ENCODE peak calls at places on chromosomes 12 and 14, in nine cellular contexts. One of them, this sample, is unnamed.
A peak's percentile ranks its signal among the peaks of the same experiment; 100 is the strongest.

GRCh38 chr12:100845095-100845494 is 50.5 kb downstream of the ANO4 start:
- DNase-seq in GM04503: no peak
- DNase-seq in NCI-H82: no peak
- DNase-seq in A172: peak; percentile 49
- DNase-seq in left ventricle myocardium inferior: no peak
- DNase-seq in cardiac muscle cell: no peak
- DNase-seq in H54: no peak
- DNase-seq in T-helper 9 cell: no peak
- DNase-seq in cerebellum: no peak
- DNase-seq in this sample: no peak

GRCh38 chr12:96056646-96057455 is 21.5 kb upstream of the LTA4H start:
- DNase-seq in A172: no peak
- DNase-seq in H54: no peak
- DNase-seq in GM04503: no peak
- DNase-seq in T-helper 9 cell: no peak
- DNase-seq in left ventricle myocardium inferior: no peak
- DNase-seq in cerebellum: no peak
- DNase-seq in NCI-H82: no peak
- DNase-seq in cardiac muscle cell: no peak
- DNase-seq in this sample: no peak

GRCh38 chr14:88045705-88046104 is 40.8 kb downstream of the GPR65 start:
- DNase-seq in GM04503: no peak
- DNase-seq in cerebellum: no peak
- DNase-seq in NCI-H82: no peak
- DNase-seq in cardiac muscle cell: no peak
- DNase-seq in left ventricle myocardium inferior: no peak
- DNase-seq in T-helper 9 cell: no peak
- DNase-seq in H54: no peak
- DNase-seq in A172: no peak
- DNase-seq in this sample: no peak

GRCh38 chr14:91308337-91308736 is 63.8 kb upstream of the GPR68 start:
- DNase-seq in T-helper 9 cell: no peak
- DNase-seq in H54: no peak
- DNase-seq in left ventricle myocardium inferior: no peak
- DNase-seq in cerebellum: no peak
- DNase-seq in NCI-H82: no peak
- DNase-seq in GM04503: no peak
- DNase-seq in A172: no peak
- DNase-seq in cardiac muscle cell: peak; percentile 33
- DNase-seq in this sample: no peak

GRCh38 chr14:23114120-23114458 is 5.0 kb downstream of the CEBPE start:
- DNase-seq in H54: no peak
- DNase-seq in GM04503: no peak
- DNase-seq in cardiac muscle cell: no peak
- DNase-seq in T-helper 9 cell: no peak
- DNase-seq in A172: no peak
- DNase-seq in cerebellum: no peak
- DNase-seq in left ventricle myocardium inferior: no peak
- DNase-seq in NCI-H82: no peak
- DNase-seq in this sample: no peak

GRCh38 chr14:101357559-101358319 is 203.6 kb upstream of the DIO3 start:
- DNase-seq in NCI-H82: no peak
- DNase-seq in H54: no peak
- DNase-seq in cardiac muscle cell: no peak
- DNase-seq in A172: no peak
- DNase-seq in GM04503: no peak
- DNase-seq in left ventricle myocardium inferior: no peak
- DNase-seq in cerebellum: no peak
- DNase-seq in T-helper 9 cell: no peak
- DNase-seq in this sample: no peak

GRCh38 chr12:4580165-4580773 is 18.3 kb downstream of the DYRK4 start:
- DNase-seq in NCI-H82: no peak
- DNase-seq in cardiac muscle cell: no peak
- DNase-seq in A172: no peak
- DNase-seq in GM04503: no peak
- DNase-seq in H54: no peak
- DNase-seq in cerebellum: no peak
- DNase-seq in left ventricle myocardium inferior: no peak
- DNase-seq in T-helper 9 cell: no peak
- DNase-seq in this sample: no peak

GRCh38 chr12:5807538-5808219 is 137.4 kb downstream of the ANO2 start:
- DNase-seq in A172: peak; percentile 13
- DNase-seq in left ventricle myocardium inferior: no peak
- DNase-seq in cardiac muscle cell: no peak
- DNase-seq in cerebellum: no peak
- DNase-seq in NCI-H82: no peak
- DNase-seq in T-helper 9 cell: no peak
- DNase-seq in GM04503: no peak
- DNase-seq in H54: no peak
- DNase-seq in this sample: no peak

GRCh38 chr12:58621126-58621525 is 299.2 kb downstream of the LRIG3 start:
- DNase-seq in H54: no peak
- DNase-seq in cardiac muscle cell: no peak
- DNase-seq in GM04503: no peak
- DNase-seq in NCI-H82: no peak
- DNase-seq in A172: no peak
- DNase-seq in cerebellum: no peak
- DNase-seq in T-helper 9 cell: no peak
- DNase-seq in left ventricle myocardium inferior: no peak
- DNase-seq in this sample: no peak

GRCh38 chr12:54021432-54022013 is 6.7 kb upstream of the HOXC6 start:
- DNase-seq in GM04503: peak; percentile 26
- DNase-seq in cardiac muscle cell: no peak
- DNase-seq in H54: no peak
- DNase-seq in NCI-H82: peak; percentile 87
- DNase-seq in T-helper 9 cell: no peak
- DNase-seq in left ventricle myocardium inferior: no peak
- DNase-seq in A172: no peak
- DNase-seq in cerebellum: no peak
- DNase-seq in this sample: no peak

GRCh38 chr12:32765906-32766305 is 10.2 kb upstream of the YARS2 start:
- DNase-seq in NCI-H82: peak; percentile 43
- DNase-seq in cardiac muscle cell: peak; percentile 35
- DNase-seq in GM04503: no peak
- DNase-seq in left ventricle myocardium inferior: no peak
- DNase-seq in H54: no peak
- DNase-seq in T-helper 9 cell: no peak
- DNase-seq in A172: no peak
- DNase-seq in cerebellum: no peak
- DNase-seq in this sample: no peak

GRCh38 chr14:96255501-96256366 is at the start of gene BDKRB1:
- DNase-seq in cardiac muscle cell: peak; percentile 87
- DNase-seq in left ventricle myocardium inferior: no peak
- DNase-seq in H54: no peak
- DNase-seq in cerebellum: no peak
- DNase-seq in T-helper 9 cell: no peak
- DNase-seq in GM04503: peak; percentile 94
- DNase-seq in NCI-H82: no peak
- DNase-seq in A172: peak; percentile 63
- DNase-seq in this sample: no peak

GRCh38 chr14:29643415-29644206 is 284.0 kb downstream of the PRKD1 start:
- DNase-seq in H54: no peak
- DNase-seq in T-helper 9 cell: no peak
- DNase-seq in GM04503: no peak
- DNase-seq in NCI-H82: no peak
- DNase-seq in cerebellum: no peak
- DNase-seq in A172: no peak
- DNase-seq in cardiac muscle cell: peak; percentile 76
- DNase-seq in left ventricle myocardium inferior: no peak
- DNase-seq in this sample: no peak

GRCh38 chr12:115010324-115010995 is 326.5 kb upstream of the TBX3 start:
- DNase-seq in GM04503: no peak
- DNase-seq in T-helper 9 cell: no peak
- DNase-seq in cerebellum: no peak
- DNase-seq in NCI-H82: no peak
- DNase-seq in cardiac muscle cell: no peak
- DNase-seq in H54: no peak
- DNase-seq in A172: no peak
- DNase-seq in left ventricle myocardium inferior: no peak
- DNase-seq in this sample: no peak

GRCh38 chr12:69284131-69284530 is 44.8 kb downstream of the CPSF6 start:
- DNase-seq in left ventricle myocardium inferior: peak; percentile 81
- DNase-seq in H54: peak; percentile 29
- DNase-seq in T-helper 9 cell: peak; percentile 10
- DNase-seq in cerebellum: peak; percentile 58
- DNase-seq in A172: peak; percentile 66
- DNase-seq in cardiac muscle cell: peak; percentile 86
- DNase-seq in GM04503: no peak
- DNase-seq in NCI-H82: peak; percentile 67
- DNase-seq in this sample: no peak

GRCh38 chr12:5031958-5032357 is 11.7 kb upstream of the KCNA5 start:
- DNase-seq in H54: no peak
- DNase-seq in cardiac muscle cell: no peak
- DNase-seq in cerebellum: no peak
- DNase-seq in A172: no peak
- DNase-seq in left ventricle myocardium inferior: no peak
- DNase-seq in GM04503: no peak
- DNase-seq in NCI-H82: no peak
- DNase-seq in T-helper 9 cell: no peak
- DNase-seq in this sample: peak; percentile 19

GRCh38 chr12:91923864-91924263 is 221.8 kb downstream of the BTG1 start:
- DNase-seq in GM04503: no peak
- DNase-seq in cerebellum: no peak
- DNase-seq in T-helper 9 cell: no peak
- DNase-seq in left ventricle myocardium inferior: no peak
- DNase-seq in A172: no peak
- DNase-seq in cardiac muscle cell: no peak
- DNase-seq in H54: no peak
- DNase-seq in NCI-H82: no peak
- DNase-seq in this sample: no peak

GRCh38 chr14:92926180-92926845 is 3.4 kb downstream of the CHGA start:
- DNase-seq in T-helper 9 cell: no peak
- DNase-seq in NCI-H82: no peak
- DNase-seq in H54: no peak
- DNase-seq in cerebellum: no peak
- DNase-seq in cardiac muscle cell: no peak
- DNase-seq in GM04503: no peak
- DNase-seq in A172: no peak
- DNase-seq in left ventricle myocardium inferior: no peak
- DNase-seq in this sample: no peak

This sample was measured in nucleus accumbens.